ENCODE peak calls at places on chromosome 17, in four cellular contexts. P, H, C and T are unnamed samples.

GRCh38 chr17:42531455-42532354 is 4.3 kb upstream of the NAGLU start:
- DNase-seq in H (peak), C (peak), P (peak), T (no peak)

GRCh38 chr17:57004944-57005579 is 27.1 kb downstream of the SCPEP1 start:
- DNase-seq in P (no peak), C (no peak), H (no peak), T (no peak)

GRCh38 chr17:61833536-61834203 is 29.7 kb downstream of the BRIP1 start:
- DNase-seq in H (peak), C (no peak), P (peak), T (no peak)

GRCh38 chr17:43615330-43615729 is 46.4 kb downstream of the MEOX1 start:
- DNase-seq in P (no peak), H (peak), C (no peak), T (no peak)

GRCh38 chr17:82064433-82065192 is 991 bp downstream of the DUS1L start:
- DNase-seq in H (no peak), P (no peak), C (no peak), T (no peak)

GRCh38 chr17:12665263-12666210 is at the start of gene MYOCD:
- DNase-seq in C (no peak), P (no peak), H (peak), T (no peak)

GRCh38 chr17:1888741-1889140 is 58.9 kb downstream of the RPA1 start:
- DNase-seq in C (no peak), H (no peak), P (no peak), T (no peak)

GRCh38 chr17:80345321-80345720 is 69.6 kb upstream of the ENDOV start:
- DNase-seq in C (no peak), P (no peak), H (no peak), T (no peak)

GRCh38 chr17:27975146-27976011 is 67.1 kb upstream of the NLK start:
- DNase-seq in H (peak), P (no peak), C (no peak), T (no peak)

GRCh38 chr17:40153603-40154238 is 13.4 kb downstream of the CASC3 start:
- DNase-seq in P (no peak), C (no peak), H (no peak), T (no peak)

GRCh38 chr17:72031219-72031906 is 89.5 kb upstream of the SOX9 start:
- DNase-seq in P (no peak), C (no peak), H (no peak), T (no peak)

GRCh38 chr17:3600529-3601205 is 8.5 kb downstream of the TRPV1 start:
- DNase-seq in P (no peak), C (no peak), H (no peak), T (no peak)

GRCh38 chr17:32971171-32971570 is 20.5 kb upstream of the SPACA3 start:
- DNase-seq in C (no peak), H (no peak), P (no peak), T (no peak)

GRCh38 chr17:81397314-81398169 is 2.3 kb downstream of the BAHCC1 start:
- DNase-seq in C (no peak), H (peak), P (peak), T (no peak)

GRCh38 chr17:640436-640835 is 74.2 kb downstream of the VPS53 start:
- DNase-seq in P (no peak), C (no peak), H (no peak), T (no peak)

GRCh38 chr17:73698966-73699365 is 54.7 kb upstream of the SDK2 start:
- DNase-seq in P (no peak), H (no peak), C (no peak), T (no peak)

GRCh38 chr17:79991140-79991923 is 44.3 kb downstream of the TBC1D16 start:
- DNase-seq in C (peak), P (peak), H (peak), T (no peak)

GRCh38 chr17:83029571-83029970 is 49.8 kb upstream of the METRNL start:
- DNase-seq in C (no peak), P (no peak), H (no peak), T (no peak)

GRCh38 chr17:79141578-79142338 is 67.1 kb downstream of the ENGASE start:
- DNase-seq in C (no peak), P (no peak), H (no peak), T (no peak)

GRCh38 chr17:32508926-32509325 is 22.1 kb downstream of the CDK5R1 start:
- DNase-seq in C (no peak), H (no peak), P (no peak), T (no peak)

GRCh38 chr17:77869665-77870132 is 88.8 kb upstream of the TNRC6C start:
- DNase-seq in P (no peak), C (no peak), H (no peak), T (no peak)

GRCh38 chr17:7173687-7174602 is 5.2 kb downstream of the ASGR1 start:
- DNase-seq in H (no peak), C (peak), P (no peak), T (no peak)

GRCh38 chr17:77019955-77020379 is 120.8 kb upstream of the SEC14L1 start:
- DNase-seq in C (no peak), H (no peak), P (peak), T (peak)

GRCh38 chr17:63961355-63962207 is 11.1 kb downstream of the SCN4A start:
- DNase-seq in P (peak), C (peak), H (peak), T (no peak)

GRCh38 chr17:67165201-67165600 is 79.8 kb downstream of the HELZ start:
- DNase-seq in P (peak), C (no peak), H (no peak), T (no peak)

GRCh38 chr17:7293821-7294613 is 422 bp downstream of the YBX2 start:
- DNase-seq in C (no peak), H (no peak), P (no peak), T (no peak)

GRCh38 chr17:67129283-67129682 is 84.9 kb downstream of the CACNG1 start:
- DNase-seq in H (peak), P (no peak), C (no peak), T (no peak)

GRCh38 chr17:62627904-62628603 is 584 bp downstream of the MRC2 start:
- DNase-seq in C (no peak), P (peak), H (peak), T (no peak)

GRCh38 chr17:67359960-67360817 is 6.2 kb downstream of the PSMD12 start:
- DNase-seq in H (peak), P (peak), C (peak), T (no peak)

GRCh38 chr17:10768766-10769383 is 35.0 kb downstream of the TMEM238L start:
- DNase-seq in H (no peak), P (no peak), C (no peak), T (no peak)

GRCh38 chr17:7004398-7005253 is 7.8 kb upstream of the RNASEK start:
- DNase-seq in C (no peak), P (peak), H (peak), T (no peak)

GRCh38 chr17:17661834-17662233 is 19.4 kb upstream of the RAI1 start:
- DNase-seq in P (no peak), H (no peak), C (no peak), T (no peak)

GRCh38 chr17:17663160-17664072 is 17.8 kb upstream of the RAI1 start:
- DNase-seq in H (peak), P (peak), C (peak), T (peak)

GRCh38 chr17:17659340-17659739 is 21.9 kb upstream of the RAI1 start:
- DNase-seq in C (no peak), P (no peak), H (no peak), T (no peak)

GRCh38 chr17:17664073-17664470 is 17.2 kb upstream of the RAI1 start:
- DNase-seq in H (no peak), C (no peak), P (no peak), T (no peak)

GRCh38 chr17:17661134-17661533 is 20.1 kb upstream of the RAI1 start:
- DNase-seq in P (no peak), C (no peak), H (no peak), T (no peak)
- H3K4me3 ChIP-seq in P (no peak), C (no peak), H (no peak), T (no peak)

GRCh38 chr17:50935201-50936124 is 69.3 kb upstream of the TOB1 start:
- DNase-seq in P (no peak), C (no peak), H (no peak), T (peak)
- TF ChIP-seq CTCF in P (no peak), C (no peak), H (no peak), T (no peak)

DNA sequence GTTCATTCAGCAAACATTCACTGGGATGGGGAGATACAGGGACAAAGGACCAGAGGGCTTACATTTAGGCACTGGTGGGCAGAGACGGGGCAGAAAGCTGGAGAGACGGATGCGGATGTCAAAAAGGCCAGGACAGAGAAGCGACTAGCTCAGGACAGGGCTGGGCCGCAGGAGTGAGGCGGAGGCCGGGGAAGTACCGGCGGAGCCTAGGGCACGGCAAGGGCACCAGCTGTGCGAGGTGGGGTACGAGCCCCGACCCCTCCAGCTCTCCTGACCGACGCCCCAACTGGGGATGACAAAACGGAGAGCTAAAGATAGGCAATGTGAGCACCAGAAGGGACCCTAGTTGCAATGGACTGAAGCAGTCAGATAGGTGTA is 3.9 kb upstream of the SGCA start:
- DNase-seq in P (no peak), C (no peak), H (no peak), T (no peak)
- H3K4me3 ChIP-seq in P (no peak), C (peak), H (peak), T (peak)

GRCh38 chr17:70763018-70763417 is 593.7 kb downstream of the KCNJ2 start:
- DNase-seq in P (no peak), C (no peak), H (no peak), T (no peak)

GRCh38 chr17:70772761-70773160 is 603.4 kb downstream of the KCNJ2 start:
- DNase-seq in H (no peak), C (no peak), P (no peak), T (no peak)

DNA sequence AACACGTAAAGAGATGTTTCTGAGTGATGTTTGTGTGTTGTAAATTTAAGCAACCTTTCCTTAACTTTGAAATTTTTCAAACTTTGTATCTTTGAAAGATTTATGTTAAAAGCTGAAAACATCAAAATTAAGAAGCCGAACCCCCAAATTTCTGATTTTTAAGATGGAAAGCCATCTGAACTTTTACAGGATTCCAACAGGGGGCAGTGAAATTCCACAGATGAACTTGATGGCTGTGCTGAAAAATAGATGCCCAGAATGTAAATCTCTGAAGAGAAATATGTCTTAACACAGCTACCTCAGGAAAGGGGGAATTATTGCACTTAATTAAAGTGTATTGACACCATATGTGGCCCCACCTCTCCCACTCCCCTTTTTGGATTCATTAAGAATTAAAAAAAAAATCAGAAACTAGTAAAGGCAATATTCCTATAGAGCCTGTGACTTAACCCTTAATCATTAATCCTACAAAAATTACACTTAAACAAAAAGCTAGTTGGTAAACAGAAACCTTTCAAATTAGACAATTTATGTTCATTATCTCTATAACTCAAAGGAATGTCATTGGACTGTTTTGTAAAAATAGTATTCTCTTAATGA is 597.9 kb downstream of the KCNJ2 start:
- DNase-seq in H (peak), C (no peak), P (peak), T (peak)
- TF ChIP-seq CTCF in H (peak), C (no peak), P (peak), T (peak)

GRCh38 chr17:41420134-41420533 is 4.3 kb downstream of the KRT37 start:
- DNase-seq in C (no peak), H (peak), P (no peak), T (no peak)

GRCh38 chr17:41419712-41420111 is 4.7 kb downstream of the KRT37 start:
- DNase-seq in P (no peak), H (no peak), C (no peak), T (no peak)

GRCh38 chr17:41421116-41421515 is 3.3 kb downstream of the KRT37 start:
- DNase-seq in P (no peak), C (no peak), H (peak), T (peak)

GRCh38 chr17:41424111-41424635 is at the start of gene KRT37:
- DNase-seq in H (no peak), P (no peak), C (no peak), T (no peak)

GRCh38 chr17:41421617-41422016 is 2.8 kb downstream of the KRT37 start:
- DNase-seq in P (no peak), H (no peak), C (no peak), T (no peak)
- H3K4me3 ChIP-seq in P (no peak), H (no peak), C (no peak), T (no peak)

DNA sequence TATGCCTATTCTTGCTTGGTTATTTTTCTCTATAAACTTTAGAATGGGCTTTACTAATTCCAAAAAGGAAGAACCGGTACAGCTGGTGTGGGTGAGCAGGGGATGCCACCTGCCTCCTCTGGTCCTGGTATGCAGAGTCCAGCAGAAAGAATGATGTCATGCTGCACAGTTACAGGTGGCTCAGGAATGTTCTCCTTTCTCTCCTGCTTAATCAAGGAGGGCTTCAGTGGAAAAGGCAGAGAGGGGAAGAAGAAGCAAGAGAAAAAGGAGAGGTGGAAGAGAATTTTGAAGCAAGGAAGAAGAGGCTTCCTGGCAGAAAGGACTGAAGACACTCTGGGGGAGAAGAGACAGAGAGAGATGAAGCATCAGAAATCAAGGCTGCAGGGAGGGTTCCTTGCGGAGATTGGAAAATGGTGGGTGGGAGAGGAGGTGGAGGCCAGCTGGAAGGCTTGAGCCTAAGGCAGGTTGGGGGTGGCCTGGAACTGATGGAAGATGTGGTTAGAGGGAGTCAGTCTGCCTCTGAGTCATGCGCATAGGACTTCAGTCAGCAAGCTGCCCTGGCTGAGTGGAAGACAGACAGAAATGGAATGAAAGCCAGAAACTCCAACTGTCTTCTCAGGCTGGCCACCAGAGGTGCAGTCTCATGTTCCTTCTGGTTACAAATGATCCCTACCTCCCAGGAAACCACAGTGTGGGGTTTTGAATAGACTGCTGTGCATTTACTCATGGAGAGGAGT is 64.6 kb upstream of the CRHR1 start:
- DNase-seq in H (peak), P (peak), C (no peak), T (peak)
- TF ChIP-seq CTCF in H (peak), P (peak), C (no peak), T (peak)

DNA sequence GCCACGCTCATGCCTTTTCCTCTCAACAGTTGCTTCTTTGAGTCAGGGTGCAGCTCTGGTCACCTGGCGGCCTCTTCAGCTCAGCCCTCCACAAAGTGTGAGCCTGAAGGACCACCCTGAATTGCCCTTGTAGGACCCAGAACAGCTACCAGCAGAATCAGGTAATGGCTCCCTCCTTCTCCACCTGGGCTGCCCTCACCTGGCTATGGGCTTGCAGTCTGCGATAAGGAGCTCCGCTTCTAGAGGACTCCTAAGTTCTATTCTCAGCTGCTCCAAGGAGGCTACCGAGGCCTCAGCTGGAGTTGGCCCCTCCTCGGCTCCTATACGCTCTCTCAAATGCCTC is 13.4 kb downstream of the SMIM5 start:
- DNase-seq in P (no peak), H (no peak), C (no peak), T (no peak)
- H3K4me3 ChIP-seq in P (no peak), H (no peak), C (no peak), T (no peak)

DNA sequence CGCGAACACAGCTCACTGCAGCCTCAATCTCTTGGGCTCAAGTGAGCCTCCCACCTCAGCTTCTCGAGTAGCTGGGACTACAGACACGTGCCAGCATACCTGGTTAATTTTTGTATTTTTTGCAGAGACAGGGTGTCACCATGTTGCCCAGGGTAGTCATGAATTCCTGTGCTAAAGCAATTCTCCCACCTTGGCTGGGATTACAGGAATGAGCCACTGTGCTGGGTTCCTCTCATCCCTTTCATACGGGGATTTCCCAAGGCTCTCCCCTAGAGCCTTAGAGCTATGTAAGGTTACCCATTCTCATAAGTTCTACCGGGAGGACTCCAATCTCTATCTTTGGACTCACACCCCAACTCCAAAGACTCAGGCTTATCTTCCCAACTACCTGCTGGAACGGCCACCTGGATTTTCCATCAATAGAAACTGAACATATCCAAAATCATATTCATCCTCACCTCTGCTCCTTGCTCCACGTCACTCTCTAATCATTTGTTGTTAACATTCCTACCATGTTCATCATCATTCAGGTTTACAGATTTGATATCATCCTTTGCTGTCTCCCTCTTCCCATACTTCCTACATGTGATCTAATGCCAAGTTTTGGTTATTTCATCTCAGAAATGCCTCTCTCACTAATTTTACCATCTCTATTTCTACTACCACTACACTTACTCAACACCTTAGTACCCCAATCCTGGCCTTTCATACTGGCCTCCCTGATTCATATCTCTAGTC is 92.5 kb downstream of the NCOR1 start:
- DNase-seq in C (no peak), P (no peak), H (peak), T (no peak)
- TF ChIP-seq CTCF in C (no peak), P (no peak), H (no peak), T (no peak)

GRCh38 chr17:68732301-68732749 is 131.2 kb upstream of the FAM20A start:
- DNase-seq in P (no peak), H (no peak), C (no peak), T (no peak)
- H3K4me3 ChIP-seq in P (no peak), H (no peak), C (no peak), T (no peak)